ENCODE peak calls at places on chromosomes 13 and 19, in five cellular contexts. J is heart left ventricle, D is hepatic stellate cell, R is M059J, V is cardiac fibroblast. G is an unnamed sample.

GRCh38 chr19:49651871-49652722 is 10.1 kb downstream of the SCAF1 start:
- DNase-seq in J (no peak), D (no peak), R (no peak), V (no peak), G (no peak)

GRCh38 chr13:114166381-114167131 is 12.5 kb upstream of the CFAP97D2 start:
- DNase-seq in J (no peak), D (no peak), R (no peak), V (no peak), G (no peak)

GRCh38 chr13:112062619-112063308 is 4.2 kb upstream of the SOX1 start:
- DNase-seq in J (no peak), D (no peak), R (no peak), V (no peak), G (no peak)

GRCh38 chr13:113927661-113928581 is 46.0 kb downstream of the C13orf46 start:
- DNase-seq in J (peak; percentile 79), D (peak; percentile 96), R (no peak), V (peak; percentile 84), G (peak; percentile 65)

GRCh38 chr13:112442483-112443090 is 66.4 kb downstream of the SPACA7 start:
- DNase-seq in J (peak; percentile 39), D (no peak), R (no peak), V (no peak), G (no peak)

GRCh38 chr19:7926021-7926726 is at the start of gene CTXN1:
- DNase-seq in J (peak; percentile 86), D (peak; percentile 79), R (peak; percentile 34), V (peak; percentile 44), G (no peak)

GRCh38 chr13:60574706-60575105 is 177.7 kb downstream of the TDRD3 start:
- DNase-seq in J (no peak), D (no peak), R (no peak), V (no peak), G (no peak)

GRCh38 chr13:40812724-40813445 is 23.5 kb downstream of the SLC25A15 start:
- DNase-seq in J (no peak), D (peak; percentile 27), R (peak; percentile 73), V (peak; percentile 55), G (no peak)

GRCh38 chr19:31761281-31761913 is 412.2 kb upstream of the TSHZ3 start:
- DNase-seq in J (no peak), D (no peak), R (no peak), V (no peak), G (no peak)

GRCh38 chr19:8501968-8502367 is 472 bp downstream of the PRAM1 start:
- DNase-seq in J (no peak), D (no peak), R (no peak), V (no peak), G (no peak)

GRCh38 chr19:1355258-1355973 is 28.3 kb upstream of the NDUFS7 start:
- DNase-seq in J (no peak), D (peak; percentile 41), R (no peak), V (peak; percentile 19), G (no peak)

GRCh38 chr19:4583961-4584669 is 24.6 kb upstream of the SEMA6B start:
- DNase-seq in J (no peak), D (no peak), R (no peak), V (peak; percentile 32), G (no peak)